ENCODE peak calls at places on chromosomes 12 and 14, in five cellular contexts. O, S, R, Z and E are unnamed samples. For H3K9me3 and H3K4me1, the result is how much of the 10 kb centered on the place peaks cover.

GRCh38 chr12:53145383-53145782 is 35.1 kb upstream of the ZNF740 start:
- DNase-seq in O (no peak), S (no peak), R (no peak), Z (no peak), E (no peak)

GRCh38 chr12:6030081-6030480 is 85.0 kb upstream of the ANO2 start:
- DNase-seq in O (no peak), S (no peak), R (no peak), Z (no peak), E (no peak)

GRCh38 chr12:105920161-105920684 is 218.5 kb downstream of the NUAK1 start:
- DNase-seq in O (no peak), S (no peak), R (no peak), Z (no peak), E (no peak)

GRCh38 chr12:123532021-123532420 is 1.5 kb downstream of the RILPL1 start:
- DNase-seq in O (no peak), S (no peak), R (no peak), Z (no peak), E (no peak)

GRCh38 chr14:105498430-105499255 is 7.6 kb downstream of the TEDC1 start:
- DNase-seq in O (no peak), S (no peak), R (no peak), Z (peak), E (peak)

GRCh38 chr12:124454352-124454725 is 113.1 kb downstream of the NCOR2 start:
- DNase-seq in O (no peak), S (no peak), R (no peak), Z (no peak), E (no peak)

GRCh38 chr14:71231521-71232393 is 324.5 kb downstream of the PCNX1 start:
- DNase-seq in O (no peak), S (no peak), R (no peak), Z (no peak), E (no peak)

GRCh38 chr14:72517736-72518135 is 376.2 kb downstream of the DPF3 start:
- DNase-seq in O (no peak), S (no peak), R (no peak), Z (no peak), E (no peak)

GRCh38 chr12:102876883-102877282 is 40.2 kb downstream of the PAH start:
- DNase-seq in O (no peak), S (no peak), R (no peak), Z (no peak), E (no peak)

GRCh38 chr12:123390415-123391093 is 6.6 kb downstream of the KMT5A start:
- DNase-seq in O (no peak), S (no peak), R (no peak), Z (no peak), E (no peak)

GRCh38 chr12:52776435-52776834 is 710 bp downstream of the KRT76 start:
- DNase-seq in O (no peak), S (no peak), R (no peak), Z (no peak), E (no peak)

GRCh38 chr12:84077692-84078091 is 834.9 kb downstream of the SLC6A15 start:
- DNase-seq in O (no peak), S (no peak), R (no peak), Z (no peak), E (no peak)

GRCh38 chr12:462936-463705 is 3.4 kb downstream of the B4GALNT3 start:
- DNase-seq in O (no peak), S (no peak), R (no peak), Z (peak), E (no peak)

GRCh38 chr12:50088577-50089335 is 3.6 kb downstream of the SMARCD1 start:
- DNase-seq in O (no peak), S (no peak), R (no peak), Z (no peak), E (no peak)

GRCh38 chr12:29317556-29318363 is 63.2 kb downstream of the ERGIC2 start:
- DNase-seq in O (no peak), S (no peak), R (peak), Z (no peak), E (no peak)

GRCh38 chr12:124398578-124399227 is 103.8 kb downstream of the RFLNA start:
- DNase-seq in O (no peak), S (peak), R (peak), Z (no peak), E (no peak)

GRCh38 chr14:29461131-29461530 is 466.5 kb downstream of the PRKD1 start:
- DNase-seq in O (no peak), S (no peak), R (no peak), Z (no peak), E (no peak)

GRCh38 chr12:27554421-27555186 is 30.6 kb downstream of the PPFIBP1 start:
- DNase-seq in O (no peak), S (peak), R (peak), Z (no peak), E (no peak)

GRCh38 chr14:69399750-69400149 is 1.3 kb downstream of the SLC39A9 start:
- DNase-seq in O (no peak), S (no peak), R (no peak), Z (no peak), E (no peak)

GRCh38 chr14:103594265-103594664 is 31.5 kb downstream of the COA8 start:
- DNase-seq in O (no peak), S (peak), R (no peak), Z (no peak), E (peak)

GRCh38 chr12:6860942-6861341 is 6.4 kb upstream of the TPI1 start:
- DNase-seq in O (no peak), S (no peak), R (no peak), Z (no peak), E (no peak)

GRCh38 chr12:53499261-53500118 is at the start of gene MAP3K12:
- DNase-seq in O (no peak), S (peak), R (no peak), Z (peak), E (no peak)

GRCh38 chr12:63919758-63920157 is 75.3 kb downstream of the SRGAP1 start:
- DNase-seq in O (no peak), S (no peak), R (no peak), Z (no peak), E (no peak)

DNA sequence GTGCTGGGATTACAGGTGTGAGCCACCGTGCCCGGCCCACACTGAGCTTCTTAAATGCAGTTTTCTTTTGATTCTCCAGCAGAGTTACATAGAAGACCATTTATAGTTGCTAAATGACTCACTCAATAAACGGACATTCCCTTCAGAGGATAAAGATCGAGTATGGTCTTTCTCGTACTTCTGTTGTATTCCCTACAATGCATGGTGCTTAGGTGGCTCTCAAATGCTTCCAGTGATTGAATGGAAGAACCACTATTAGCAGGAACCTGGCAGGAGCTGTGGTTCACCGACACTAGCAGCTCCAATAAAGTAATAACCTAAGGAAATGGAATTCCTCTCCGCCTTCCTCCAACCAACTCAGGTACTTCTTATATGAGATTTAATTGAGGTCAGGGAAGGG is 3.9 kb upstream of the GPRC5A start:
- DNase-seq in O (no peak), S (no peak), R (no peak), Z (no peak), E (no peak)
- H3K27ac ChIP-seq in O (no peak), S (no peak), R (no peak), Z (no peak), E (no peak)

DNA sequence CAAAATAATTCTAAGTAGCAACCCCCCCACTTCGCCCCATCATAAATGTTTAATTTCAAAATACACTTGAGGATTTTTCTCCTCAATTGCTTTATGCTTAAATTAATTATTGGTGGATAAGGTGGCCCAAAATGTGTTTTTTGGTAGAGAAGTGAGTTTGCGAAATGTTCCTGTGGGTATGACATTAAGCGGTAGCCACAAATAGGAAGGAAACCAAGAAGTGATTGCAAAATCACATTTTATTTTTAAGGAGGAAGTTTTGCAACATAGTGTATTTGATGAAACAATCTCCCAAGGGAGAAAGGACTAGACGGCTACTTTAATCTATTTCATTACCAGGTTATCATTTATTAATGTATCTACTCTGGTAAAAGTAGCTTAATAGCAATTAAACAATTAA is 25.5 kb downstream of the SLC25A3 start:
- DNase-seq in O (no peak), S (no peak), R (no peak), Z (no peak), E (no peak)
- H3K9me3 ChIP-seq in O (under half), S (under half), R (under half), Z (under half), E (under half)

DNA sequence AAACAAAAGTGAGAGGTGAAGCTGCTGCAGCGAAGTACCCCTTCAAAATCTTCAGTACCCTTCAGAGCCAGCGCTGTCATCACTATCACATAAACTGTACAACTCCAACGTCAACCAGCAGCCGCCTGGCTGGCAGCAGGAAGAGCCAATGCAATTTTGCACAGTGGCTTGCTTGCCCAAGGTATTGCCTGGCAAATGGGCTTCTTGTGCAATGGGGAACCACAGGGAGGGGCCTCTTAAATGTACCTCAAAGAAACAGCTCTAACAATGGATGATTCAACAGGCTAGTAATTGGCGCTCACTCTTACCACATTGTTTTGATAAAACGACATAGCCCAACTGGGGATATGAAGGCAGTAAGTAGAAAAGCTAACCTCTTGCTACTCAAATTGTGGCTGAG is 125.5 kb upstream of the HIF1A start:
- DNase-seq in O (no peak), S (no peak), R (peak), Z (peak), E (peak)
- H3K4me1 ChIP-seq in O (under half), S (under half), R (half or more), Z (under half), E (half or more)

GRCh38 chr12:116135209-116135930 is 142.1 kb downstream of the MED13L start:
- DNase-seq in O (no peak), S (no peak), R (no peak), Z (no peak), E (no peak)
- H3K27ac ChIP-seq in O (no peak), S (no peak), R (no peak), Z (no peak), E (peak)

GRCh38 chr12:72742560-72742959 is 470.4 kb downstream of the TRHDE start:
- DNase-seq in O (no peak), S (no peak), R (no peak), Z (no peak), E (no peak)
- H3K9me3 ChIP-seq in O (under half), S (under half), R (under half), Z (under half), E (under half)